ENCODE peak calls at places on chromosomes 16 and 17, in seven cellular contexts. T is IMR-90, V is neuronal stem cell, X is H9, O is H1, B is mesenchymal stem cell, J is trophoblast cell. C is an unnamed sample.

GRCh38 chr17:82058230-82058854 is 6.6 kb downstream of the GPS1 start:
- DNase-seq in T (no peak), V (no peak), X (no peak), O (no peak), B (no peak), J (no peak), C (no peak)

GRCh38 chr16:54466233-54466632 is 179.6 kb upstream of the IRX3 start:
- DNase-seq in T (no peak), V (no peak), X (no peak), O (no peak), B (no peak), J (no peak), C (no peak)

GRCh38 chr16:81026429-81026828 is 9.2 kb upstream of the ATMIN start:
- DNase-seq in T (no peak), V (no peak), X (no peak), O (no peak), B (no peak), J (no peak), C (no peak)

GRCh38 chr16:72308396-72308795 is 136.4 kb upstream of the PMFBP1 start:
- DNase-seq in T (no peak), V (no peak), X (no peak), O (no peak), B (no peak), J (no peak), C (no peak)

GRCh38 chr16:31113420-31114124 is 3.9 kb upstream of the KAT8 start:
- DNase-seq in T (no peak), V (no peak), X (no peak), O (no peak), B (no peak), J (peak; percentile 58), C (no peak)

GRCh38 chr16:17362191-17362590 is 108.6 kb downstream of the XYLT1 start:
- DNase-seq in T (no peak), V (no peak), X (no peak), O (no peak), B (no peak), J (no peak), C (no peak)

GRCh38 chr16:27470567-27471431 is 68.8 kb downstream of the IL21R start:
- DNase-seq in T (peak; percentile 74), V (no peak), X (no peak), O (no peak), B (peak; percentile 93), J (peak; percentile 42), C (no peak)

GRCh38 chr17:76781056-76781982 is 43.4 kb downstream of the MFSD11 start:
- DNase-seq in T (no peak), V (no peak), X (peak; percentile 54), O (no peak), B (no peak), J (no peak), C (peak; percentile 54)

GRCh38 chr16:56341656-56342397 is 83.5 kb downstream of the AMFR start:
- DNase-seq in T (no peak), V (no peak), X (no peak), O (no peak), B (no peak), J (no peak), C (no peak)

GRCh38 chr17:1331708-1332107 is 52.2 kb downstream of the TRARG1 start:
- DNase-seq in T (no peak), V (no peak), X (no peak), O (no peak), B (no peak), J (no peak), C (no peak)

GRCh38 chr16:52316241-52316640 is 230.7 kb downstream of the TOX3 start:
- DNase-seq in T (no peak), V (no peak), X (no peak), O (no peak), B (no peak), J (no peak), C (no peak)

GRCh38 chr16:72739577-72739976 is 308.4 kb downstream of the ZFHX3 start:
- DNase-seq in T (peak; percentile 56), V (no peak), X (no peak), O (no peak), B (peak; percentile 45), J (peak; percentile 9), C (peak; percentile 69)

GRCh38 chr17:60744355-60744958 is 66.8 kb downstream of the BCAS3 start:
- DNase-seq in T (peak; percentile 24), V (no peak), X (no peak), O (no peak), B (no peak), J (no peak), C (no peak)

GRCh38 chr16:66850115-66850815 is 6.1 kb downstream of the CA7 start:
- DNase-seq in T (no peak), V (no peak), X (no peak), O (no peak), B (no peak), J (no peak), C (no peak)

DNA sequence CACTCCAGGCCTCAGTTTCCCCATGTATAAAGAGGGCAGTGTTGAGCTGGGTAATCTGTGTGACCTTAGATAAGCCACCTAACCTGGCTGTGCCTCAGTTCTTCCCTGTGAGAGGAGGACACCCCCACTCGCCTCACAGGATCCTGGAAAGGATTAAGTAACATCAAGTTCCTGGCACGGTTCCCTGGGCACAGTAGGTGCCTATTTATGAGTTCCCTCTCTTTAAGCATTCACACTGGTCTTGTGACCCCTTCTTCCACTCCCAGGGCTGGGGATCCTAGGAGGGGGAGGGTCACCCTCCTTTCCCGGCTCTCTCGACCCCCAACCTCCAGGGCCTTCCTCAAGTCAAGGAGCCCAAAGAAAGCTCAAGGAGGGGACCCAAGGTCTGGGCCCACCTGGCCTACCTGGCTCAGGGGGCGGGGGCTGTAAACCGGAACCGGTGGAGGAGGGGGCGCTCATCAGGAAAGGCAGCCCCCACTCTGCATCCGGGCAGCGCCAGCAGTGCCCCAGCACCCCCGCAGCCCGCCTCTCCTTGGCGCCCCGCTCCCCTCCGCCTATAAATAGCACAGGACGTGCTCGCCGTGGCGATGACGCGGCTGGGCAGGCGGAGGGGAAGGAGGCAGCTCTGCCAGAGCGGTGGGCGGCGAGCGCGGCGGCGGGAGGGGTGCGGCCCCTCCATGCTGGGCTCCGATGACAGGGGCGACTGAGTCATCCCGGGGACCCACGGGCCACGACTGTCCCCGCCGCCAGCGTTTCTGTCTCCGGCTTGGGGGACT is 9.4 kb downstream of the RPL19 start:
- DNase-seq in T (peak; percentile 69), V (no peak), X (peak; percentile 71), O (no peak), B (peak; percentile 78), J (peak; percentile 20), C (peak; percentile 24)
- H4K8ac ChIP-seq in T (peak overlapping the region; percentile 73), V (peak overlapping the region; percentile 86), X (no peak overlapping the region), O (peak overlapping the region; percentile 78), B (peak overlapping the region; percentile 88), J (peak overlapping the region; percentile 2), C (no peak overlapping the region)

DNA sequence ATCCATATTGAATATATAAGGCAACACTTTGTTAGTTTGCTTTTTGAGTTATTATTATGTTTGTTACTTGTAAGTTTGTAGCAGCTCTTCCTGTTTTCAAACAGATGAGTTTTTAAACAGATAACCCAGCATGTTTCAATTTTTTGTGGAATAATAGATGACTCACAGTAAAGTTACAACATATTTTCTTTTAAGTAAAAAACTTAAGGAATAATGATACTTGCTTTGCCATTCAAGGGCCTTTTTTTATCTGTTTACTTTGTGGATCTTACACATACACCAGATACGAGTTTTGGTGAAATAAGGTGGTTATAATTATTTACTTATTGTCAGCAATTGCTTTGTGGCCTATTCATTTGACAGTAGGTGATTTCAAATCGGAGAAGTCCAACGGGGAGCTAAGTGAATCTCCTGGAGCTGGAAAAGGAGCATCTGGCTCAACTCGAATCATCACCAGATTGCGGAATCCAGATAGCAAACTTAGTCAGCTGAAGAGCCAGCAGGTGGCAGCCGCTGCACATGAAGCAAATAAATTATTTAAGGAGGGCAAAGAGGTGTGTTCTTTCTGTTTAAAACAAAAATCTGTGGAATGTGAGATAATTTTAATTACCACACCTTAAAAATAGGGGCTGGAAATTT is 66.3 kb downstream of the BPTF start:
- DNase-seq in T (peak; percentile 85), V (no peak), X (no peak), O (no peak), B (peak; percentile 73), J (peak; percentile 57), C (peak; percentile 35)
- H3K9ac ChIP-seq in T (no peak overlapping the region), V (no peak overlapping the region), X (no peak overlapping the region), O (no peak overlapping the region), B (peak overlapping the region; percentile 68), J (no peak overlapping the region), C (no peak overlapping the region)

DNA sequence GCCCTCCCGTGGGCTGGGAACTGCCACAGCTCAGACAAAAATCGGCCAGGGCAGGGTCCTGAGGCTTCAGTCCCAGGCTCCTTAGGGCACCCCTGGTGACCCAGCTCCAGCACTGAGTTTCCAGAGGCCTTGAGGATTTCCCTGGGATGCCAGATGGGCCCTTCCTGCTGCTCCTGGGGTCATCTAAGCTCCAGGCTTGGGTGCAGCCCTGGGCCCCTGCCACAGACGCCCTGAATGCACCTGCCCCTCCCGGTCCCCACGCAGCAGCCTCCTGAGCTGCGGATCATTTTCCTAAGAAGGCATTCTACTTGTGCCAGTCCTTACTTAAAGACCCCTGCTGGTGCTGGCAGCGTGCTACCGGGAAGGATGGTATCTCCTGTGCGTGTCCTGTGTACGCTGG is 6.0 kb upstream of the RNPS1 start:
- DNase-seq in T (no peak), V (no peak), X (no peak), O (no peak), B (no peak), J (no peak), C (no peak)
- H4K8ac ChIP-seq in T (no peak overlapping the region), V (no peak overlapping the region), X (no peak overlapping the region), O (no peak overlapping the region), B (no peak overlapping the region), J (no peak overlapping the region), C (no peak overlapping the region)

GRCh38 chr16:28927815-28928214 is 2.8 kb upstream of the RABEP2 start:
- DNase-seq in T (no peak), V (no peak), X (no peak), O (no peak), B (no peak), J (no peak), C (no peak)

GRCh38 chr16:28923652-28924398 is 1.2 kb downstream of the RABEP2 start:
- DNase-seq in T (no peak), V (no peak), X (no peak), O (no peak), B (no peak), J (no peak), C (no peak)

GRCh38 chr16:28924762-28925385 is at the start of gene RABEP2:
- DNase-seq in T (peak; percentile 78), V (peak; percentile 95), X (peak; percentile 100), O (peak; percentile 95), B (peak; percentile 90), J (peak; percentile 99), C (peak; percentile 97)

GRCh38 chr16:28924399-28924761 is 658 bp downstream of the RABEP2 start:
- DNase-seq in T (no peak), V (no peak), X (no peak), O (no peak), B (no peak), J (no peak), C (no peak)

DNA sequence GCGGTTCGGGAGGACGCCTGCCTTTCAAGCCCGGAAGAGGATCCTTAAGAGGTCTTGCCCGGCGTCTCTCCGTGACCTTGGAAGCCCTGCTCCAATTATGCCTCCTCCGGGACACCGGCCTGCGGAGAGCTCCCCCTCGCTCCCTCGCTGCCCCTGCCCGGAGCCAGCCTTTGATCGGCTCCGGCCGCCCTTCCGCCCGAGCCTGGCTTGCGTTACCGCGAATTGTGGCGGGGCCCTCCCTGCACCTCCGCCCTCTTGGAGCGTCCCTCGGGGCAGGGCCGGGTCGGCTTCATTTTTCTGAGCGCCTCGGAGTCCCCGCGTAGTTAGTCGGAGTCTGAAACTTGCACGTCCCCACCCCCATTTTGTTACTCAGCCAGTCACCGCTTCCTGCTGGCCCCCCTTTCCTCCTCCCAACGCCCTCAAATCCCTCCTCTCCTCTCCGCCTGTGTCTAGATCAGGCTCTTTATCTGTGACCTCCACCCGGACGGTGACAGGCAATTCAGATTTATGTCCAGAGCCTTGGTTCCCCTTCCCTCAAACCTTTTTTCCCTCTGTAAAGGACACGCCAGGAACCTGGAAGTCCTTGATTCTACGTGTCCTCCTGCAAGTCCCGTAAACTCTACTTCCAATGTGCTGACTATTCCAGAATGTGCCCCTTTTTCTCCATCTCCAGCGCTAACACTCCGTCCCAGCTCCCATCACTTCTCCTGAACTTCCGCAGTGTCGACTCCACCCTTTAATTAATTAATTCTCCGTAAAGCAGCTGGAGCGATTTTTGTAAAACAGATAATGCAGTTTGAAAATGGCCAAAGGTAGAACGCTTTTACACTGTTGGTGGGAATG is 569 bp upstream of the RABEP2 start:
- DNase-seq in T (peak; percentile 68), V (no peak), X (no peak), O (peak; percentile 36), B (peak; percentile 84), J (no peak), C (no peak)
- H3K9ac ChIP-seq in T (peak overlapping the region; percentile 95), V (peak overlapping the region; percentile 98), X (peak overlapping the region; percentile 90), O (peak overlapping the region; percentile 70), B (peak overlapping the region; percentile 98), J (peak overlapping the region; percentile 89), C (peak overlapping the region; percentile 99)

C was measured in mesendoderm.